ENCODE peak calls at places on chromosomes 2 and 18, in four cellular contexts. One of them, this sample, is unnamed.

GRCh38 chr2:177328056-177328455 is 63.5 kb upstream of the NFE2L2 start:
- DNase-seq in neuronal stem cell: no peak
- DNase-seq in adrenal gland: no peak
- DNase-seq in heart left ventricle: no peak
- DNase-seq in this sample: no peak

GRCh38 chr2:233915133-233915532 is 2.0 kb upstream of the TRPM8 start:
- DNase-seq in neuronal stem cell: no peak
- DNase-seq in adrenal gland: no peak
- DNase-seq in heart left ventricle: no peak
- DNase-seq in this sample: peak; percentile 13

GRCh38 chr2:65045651-65046050 is 10.6 kb upstream of the CEP68 start:
- DNase-seq in neuronal stem cell: peak; percentile 32
- DNase-seq in adrenal gland: no peak
- DNase-seq in heart left ventricle: no peak
- DNase-seq in this sample: peak; percentile 96

GRCh38 chr18:61352611-61353010 is 19.4 kb downstream of the CDH20 start:
- DNase-seq in neuronal stem cell: no peak
- DNase-seq in adrenal gland: no peak
- DNase-seq in heart left ventricle: no peak
- DNase-seq in this sample: no peak

GRCh38 chr2:32741575-32741974 is 113.7 kb downstream of the TTC27 start:
- DNase-seq in neuronal stem cell: no peak
- DNase-seq in adrenal gland: no peak
- DNase-seq in heart left ventricle: no peak
- DNase-seq in this sample: no peak

GRCh38 chr2:39881494-39881893 is 102.4 kb upstream of the THUMPD2 start:
- DNase-seq in neuronal stem cell: no peak
- DNase-seq in adrenal gland: no peak
- DNase-seq in heart left ventricle: no peak
- DNase-seq in this sample: no peak

GRCh38 chr18:51168960-51169662 is 28.4 kb downstream of the MEX3C start:
- DNase-seq in neuronal stem cell: no peak
- DNase-seq in adrenal gland: no peak
- DNase-seq in heart left ventricle: no peak
- DNase-seq in this sample: no peak

GRCh38 chr2:113342650-113343049 is 63.9 kb upstream of the PAX8 start:
- DNase-seq in neuronal stem cell: no peak
- DNase-seq in adrenal gland: no peak
- DNase-seq in heart left ventricle: peak; percentile 20
- DNase-seq in this sample: no peak

GRCh38 chr2:10188729-10189305 is 66.3 kb downstream of the RRM2 start:
- DNase-seq in neuronal stem cell: no peak
- DNase-seq in adrenal gland: no peak
- DNase-seq in heart left ventricle: no peak
- DNase-seq in this sample: no peak

GRCh38 chr2:74238879-74239278 is 40.5 kb downstream of the MTHFD2 start:
- DNase-seq in neuronal stem cell: no peak
- DNase-seq in adrenal gland: no peak
- DNase-seq in heart left ventricle: no peak
- DNase-seq in this sample: no peak

GRCh38 chr2:8408560-8409460 is 273.0 kb upstream of the ID2 start:
- DNase-seq in neuronal stem cell: no peak
- DNase-seq in adrenal gland: no peak
- DNase-seq in heart left ventricle: no peak
- DNase-seq in this sample: no peak

DNA sequence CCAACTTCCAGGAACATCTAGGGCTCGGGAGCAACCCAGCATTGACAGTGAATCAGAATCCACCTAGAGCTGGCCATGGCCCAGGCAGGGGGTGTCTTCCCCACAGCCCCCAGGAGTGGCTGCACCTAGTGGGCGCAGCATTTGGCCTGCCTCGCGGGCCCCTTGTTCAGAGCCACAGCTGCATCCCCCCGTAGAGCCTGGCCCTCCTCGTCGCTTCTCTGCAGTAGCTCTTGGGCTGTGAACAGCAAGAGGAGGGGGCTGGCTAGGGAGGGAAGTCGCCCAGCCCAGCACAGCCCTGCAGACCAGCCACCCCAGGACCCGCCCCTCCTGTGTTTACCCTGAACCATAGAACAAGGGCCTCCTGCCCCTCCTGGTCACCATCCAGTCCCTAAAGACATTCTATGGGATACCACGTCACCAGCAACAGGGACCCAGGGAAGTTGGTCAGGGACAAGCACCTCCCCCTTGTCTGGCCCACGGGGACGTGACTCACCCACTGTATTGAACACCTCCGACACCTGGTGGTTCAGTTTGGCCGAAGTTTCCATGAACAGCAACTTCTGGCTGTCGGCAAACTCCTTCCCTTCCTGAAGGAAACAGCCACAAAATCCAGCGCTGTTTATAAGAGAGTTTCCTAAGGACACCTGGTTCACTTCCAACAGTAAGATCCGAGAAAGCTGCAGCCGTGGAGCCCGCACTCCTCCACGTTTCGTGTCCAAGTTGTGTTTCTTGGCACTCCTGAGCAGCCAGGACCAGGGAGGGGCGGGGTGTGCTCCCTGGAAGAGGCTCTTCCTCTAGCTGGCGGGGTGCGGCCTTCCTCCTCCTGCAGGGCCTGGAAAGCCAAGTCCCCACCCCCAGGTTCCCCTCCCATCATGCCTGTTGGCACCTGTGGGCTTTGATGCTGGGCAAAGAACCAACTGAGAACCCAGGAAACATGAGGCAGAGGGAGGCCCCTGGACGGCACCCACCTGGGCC is 8.8 kb downstream of the PRLH start:
- DNase-seq in neuronal stem cell: no peak
- DNase-seq in adrenal gland: no peak
- DNase-seq in heart left ventricle: no peak
- DNase-seq in this sample: no peak
- H3K27ac ChIP-seq in neuronal stem cell: no peak overlapping the region
- H3K27ac ChIP-seq in adrenal gland: no peak overlapping the region
- H3K27ac ChIP-seq in heart left ventricle: no peak overlapping the region
- H3K27ac ChIP-seq in this sample: no peak overlapping the region

GRCh38 chr18:24494586-24494985 is 34.1 kb downstream of the HRH4 start:
- DNase-seq in neuronal stem cell: no peak
- DNase-seq in adrenal gland: no peak
- DNase-seq in heart left ventricle: no peak
- DNase-seq in this sample: no peak

GRCh38 chr18:24492445-24492844 is 32.0 kb downstream of the HRH4 start:
- DNase-seq in neuronal stem cell: no peak
- DNase-seq in adrenal gland: no peak
- DNase-seq in heart left ventricle: no peak
- DNase-seq in this sample: no peak

GRCh38 chr18:24488824-24489493 is 28.5 kb downstream of the HRH4 start:
- DNase-seq in neuronal stem cell: peak; percentile 36
- DNase-seq in adrenal gland: no peak
- DNase-seq in heart left ventricle: no peak
- DNase-seq in this sample: peak; percentile 60

GRCh38 chr18:24490545-24490944 is 30.1 kb downstream of the HRH4 start:
- DNase-seq in neuronal stem cell: no peak
- DNase-seq in adrenal gland: no peak
- DNase-seq in heart left ventricle: no peak
- DNase-seq in this sample: peak; percentile 5

DNA sequence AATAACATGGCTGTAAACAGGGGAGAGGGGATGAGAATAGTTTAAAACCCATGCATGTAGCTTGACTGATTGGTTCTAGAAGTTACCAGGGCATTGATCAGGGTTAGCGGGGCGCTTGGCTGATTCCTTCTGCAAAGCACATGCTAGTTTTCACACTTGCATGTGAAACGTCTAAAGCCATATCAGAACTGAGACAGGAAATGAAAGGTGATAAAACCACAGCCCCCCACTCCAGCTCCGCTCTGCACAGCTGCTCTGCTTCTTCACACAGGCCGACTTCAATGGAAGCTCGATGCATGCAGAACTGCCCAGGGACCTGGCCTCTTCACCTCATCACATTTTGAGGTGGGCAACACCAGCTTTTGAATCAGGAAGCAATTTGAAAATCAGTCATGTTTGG is 31.4 kb downstream of the HRH4 start:
- DNase-seq in neuronal stem cell: no peak
- DNase-seq in adrenal gland: no peak
- DNase-seq in heart left ventricle: no peak
- DNase-seq in this sample: peak; percentile 51
- H3K4me3 ChIP-seq in neuronal stem cell: no peak overlapping the region
- H3K4me3 ChIP-seq in adrenal gland: no peak overlapping the region
- H3K4me3 ChIP-seq in heart left ventricle: no peak overlapping the region
- H3K4me3 ChIP-seq in this sample: peak overlapping the region; percentile 42

DNA sequence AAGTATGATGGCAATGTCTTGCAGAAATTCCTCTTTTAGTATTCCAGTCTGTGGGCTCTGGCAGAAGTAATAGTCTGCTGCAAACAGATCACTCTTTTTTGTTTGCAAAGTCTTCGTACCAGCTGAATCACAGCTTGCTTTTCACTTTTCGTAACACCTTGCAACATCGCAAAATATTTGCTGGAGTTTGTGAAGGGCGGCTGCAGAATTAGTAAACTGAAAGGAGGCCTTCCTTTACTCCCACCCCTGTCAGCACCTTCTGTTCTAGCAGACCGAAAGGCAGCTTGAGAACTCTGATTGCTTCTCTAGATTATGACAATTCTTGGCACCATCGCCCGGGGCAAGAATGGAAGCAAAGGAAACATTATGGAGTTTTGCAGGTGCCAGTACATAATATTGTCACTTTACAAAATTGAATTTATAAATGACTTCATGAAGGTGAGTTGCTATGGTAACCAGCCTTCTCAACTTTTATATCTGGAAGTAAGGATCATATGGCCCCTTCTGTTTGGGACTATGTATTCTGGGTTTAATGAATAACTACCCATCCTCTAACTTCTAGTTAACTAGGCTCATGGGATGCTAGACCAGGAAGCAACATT is 168.9 kb downstream of the TMEM247 start:
- DNase-seq in neuronal stem cell: no peak
- DNase-seq in adrenal gland: no peak
- DNase-seq in heart left ventricle: no peak
- DNase-seq in this sample: no peak
- H3K4me1 ChIP-seq in neuronal stem cell: peaks cover 2% of the 10 kb centered on the region
- H3K4me1 ChIP-seq in adrenal gland: peaks cover 13% of the 10 kb centered on the region
- H3K4me1 ChIP-seq in heart left ventricle: peaks cover 5% of the 10 kb centered on the region
- H3K4me1 ChIP-seq in this sample: peaks cover 19% of the 10 kb centered on the region

GRCh38 chr18:11807233-11807632 is 44.0 kb upstream of the CHMP1B start:
- DNase-seq in neuronal stem cell: no peak
- DNase-seq in adrenal gland: no peak
- DNase-seq in heart left ventricle: no peak
- DNase-seq in this sample: no peak
- H3K27ac ChIP-seq in neuronal stem cell: no peak overlapping the region
- H3K27ac ChIP-seq in adrenal gland: no peak overlapping the region
- H3K27ac ChIP-seq in heart left ventricle: no peak overlapping the region
- H3K27ac ChIP-seq in this sample: peak overlapping the region; percentile 16

DNA sequence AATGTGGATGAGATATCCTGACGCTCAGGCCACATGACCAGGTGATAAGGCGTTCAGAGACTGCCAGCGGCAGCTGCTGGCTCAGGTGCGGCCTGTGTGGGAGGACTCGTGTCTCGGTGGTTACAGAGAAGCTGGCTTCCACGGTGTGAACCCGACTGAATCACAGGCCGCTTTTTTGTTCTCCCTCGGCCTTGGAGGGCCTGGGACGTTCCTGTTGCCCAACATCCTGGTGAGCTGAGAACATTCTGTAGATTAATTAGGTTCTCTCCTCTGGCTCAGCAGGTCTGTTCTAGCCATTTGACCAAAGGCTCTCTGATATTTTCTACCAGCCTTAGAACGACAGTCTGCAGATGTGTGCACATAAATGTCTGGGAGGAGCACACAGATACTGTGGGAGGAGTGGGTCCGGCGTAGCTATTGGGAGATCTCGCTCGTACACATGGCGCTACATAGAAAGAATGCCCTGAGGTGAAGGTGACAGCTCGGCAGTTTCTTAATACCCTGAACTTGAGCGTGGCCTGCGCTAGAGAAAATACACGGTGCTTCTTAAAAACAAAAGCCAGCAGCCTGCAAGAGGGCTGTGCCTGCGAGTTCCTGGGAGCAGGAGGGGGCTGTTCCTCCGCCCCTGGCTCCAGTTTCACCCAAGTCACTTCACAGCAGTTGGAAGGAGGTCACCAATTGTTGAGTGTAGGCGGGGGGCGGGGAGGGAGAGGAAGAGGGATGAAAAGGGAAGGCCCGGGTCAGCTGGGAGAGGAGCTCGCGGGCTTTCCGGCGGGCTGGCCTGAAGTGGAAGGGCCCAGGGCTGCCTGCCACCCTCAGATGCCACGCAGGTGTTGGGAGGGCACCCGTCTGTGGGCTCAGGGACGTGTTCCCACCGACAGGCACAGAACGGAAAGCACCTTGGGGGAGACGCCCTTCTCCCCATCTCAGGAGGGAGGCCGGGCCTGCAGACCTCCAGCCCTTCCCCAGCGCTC is 124.6 kb upstream of the ZNF516 start:
- DNase-seq in neuronal stem cell: peak; percentile 77
- DNase-seq in adrenal gland: peak; percentile 94
- DNase-seq in heart left ventricle: peak; percentile 81
- DNase-seq in this sample: peak; percentile 41
- H3K4me3 ChIP-seq in neuronal stem cell: peak overlapping the region; percentile 39
- H3K4me3 ChIP-seq in adrenal gland: no peak overlapping the region
- H3K4me3 ChIP-seq in heart left ventricle: peak overlapping the region; percentile 20
- H3K4me3 ChIP-seq in this sample: peak overlapping the region; percentile 40

DNA sequence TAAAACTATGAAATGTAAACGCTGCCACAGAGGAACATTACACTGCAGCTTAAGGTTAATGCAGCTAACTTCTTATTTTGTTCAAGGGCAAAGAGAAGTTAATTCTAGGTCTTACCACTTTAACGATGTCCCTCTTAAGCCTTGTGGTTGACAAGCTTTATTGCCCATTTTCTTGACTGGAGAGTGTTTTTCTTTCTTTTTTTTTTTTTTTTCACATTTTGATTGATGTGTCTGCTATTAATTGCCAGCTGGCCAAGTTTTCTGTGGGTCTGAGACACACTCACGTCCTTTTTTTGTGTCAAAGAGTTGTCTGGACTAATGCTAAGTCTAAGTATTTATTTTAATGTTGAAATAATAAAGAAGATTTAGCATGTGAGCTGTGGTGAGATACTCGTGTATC is 34.5 kb downstream of the ST6GAL2 start:
- DNase-seq in neuronal stem cell: peak; percentile 21
- DNase-seq in adrenal gland: no peak
- DNase-seq in heart left ventricle: no peak
- DNase-seq in this sample: no peak
- H3K4me1 ChIP-seq in neuronal stem cell: peaks cover 39% of the 10 kb centered on the region
- H3K4me1 ChIP-seq in adrenal gland: peaks cover 4% of the 10 kb centered on the region
- H3K4me1 ChIP-seq in heart left ventricle: peaks cover 9% of the 10 kb centered on the region
- H3K4me1 ChIP-seq in this sample: no peaks in the 10 kb centered on the region

DNA sequence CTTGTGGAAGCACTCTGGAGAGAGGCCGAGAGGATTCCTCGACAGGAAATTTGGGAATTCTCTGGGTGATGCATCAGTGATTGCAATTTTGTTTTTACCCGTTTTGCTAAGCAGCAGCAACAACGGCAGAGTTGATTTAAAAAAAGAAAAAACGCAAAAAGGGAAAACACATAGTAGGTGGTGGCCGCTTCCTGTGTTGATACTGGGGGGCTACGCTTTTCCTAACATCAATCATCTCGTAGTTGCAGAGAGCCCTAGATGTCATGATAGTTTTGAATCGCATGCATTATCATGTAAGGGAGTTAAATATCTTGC is 271 bp upstream of the RBM43 start:
- DNase-seq in neuronal stem cell: no peak
- DNase-seq in adrenal gland: no peak
- DNase-seq in heart left ventricle: no peak
- DNase-seq in this sample: no peak
- H3K27ac ChIP-seq in neuronal stem cell: no peak overlapping the region
- H3K27ac ChIP-seq in adrenal gland: peak overlapping the region; percentile 99
- H3K27ac ChIP-seq in heart left ventricle: peak overlapping the region; percentile 98
- H3K27ac ChIP-seq in this sample: peak overlapping the region; percentile 80

This sample was measured in SJCRH30.